ENCODE peak calls at places on chromosomes 12 and 14, in five cellular contexts. G is SK-N-SH, Q is PC-3, L is GM23248, V is GM23338. F is an unnamed sample.

GRCh38 chr12:62772556-62772955 is 162.4 kb downstream of the PPM1H start:
- DNase-seq in G (no peak), Q (peak; percentile 14), L (peak; percentile 22), V (no peak), F (no peak)

GRCh38 chr14:51095854-51096823 is 1.2 kb upstream of the TRIM9 start:
- DNase-seq in G (peak; percentile 31), Q (no peak), L (peak; percentile 86), V (no peak), F (no peak)

GRCh38 chr12:114221136-114221838 is 184.7 kb downstream of the TBX5 start:
- DNase-seq in G (no peak), Q (no peak), L (no peak), V (no peak), F (no peak)

GRCh38 chr12:2124466-2125023 is 71.8 kb downstream of the CACNA1C start:
- DNase-seq in G (no peak), Q (no peak), L (no peak), V (no peak), F (no peak)

GRCh38 chr12:55972906-55973597 is 826 bp upstream of the RAB5B start:
- DNase-seq in G (no peak), Q (no peak), L (no peak), V (no peak), F (peak; percentile 33)

GRCh38 chr14:72739446-72740405 is 154.2 kb downstream of the DPF3 start:
- DNase-seq in G (no peak), Q (no peak), L (no peak), V (no peak), F (no peak)

GRCh38 chr14:99604766-99605298 is 825 bp upstream of the CCDC85C start:
- DNase-seq in G (peak; percentile 82), Q (peak; percentile 36), L (peak; percentile 77), V (peak; percentile 60), F (peak; percentile 66)

GRCh38 chr12:107607464-107608392 is 77.9 kb upstream of the PWP1 start:
- DNase-seq in G (peak; percentile 81), Q (peak; percentile 88), L (peak; percentile 78), V (peak; percentile 95), F (peak; percentile 80)

GRCh38 chr14:59439256-59440015 is 25.7 kb downstream of the GPR135 start:
- DNase-seq in G (no peak), Q (no peak), L (peak; percentile 65), V (no peak), F (no peak)

GRCh38 chr14:94770251-94770749 is 387 bp upstream of the GSC start:
- DNase-seq in G (no peak), Q (no peak), L (no peak), V (peak; percentile 72), F (no peak)

GRCh38 chr14:60288279-60288678 is 39.3 kb downstream of the PPM1A start:
- DNase-seq in G (no peak), Q (no peak), L (no peak), V (no peak), F (no peak)

DNA sequence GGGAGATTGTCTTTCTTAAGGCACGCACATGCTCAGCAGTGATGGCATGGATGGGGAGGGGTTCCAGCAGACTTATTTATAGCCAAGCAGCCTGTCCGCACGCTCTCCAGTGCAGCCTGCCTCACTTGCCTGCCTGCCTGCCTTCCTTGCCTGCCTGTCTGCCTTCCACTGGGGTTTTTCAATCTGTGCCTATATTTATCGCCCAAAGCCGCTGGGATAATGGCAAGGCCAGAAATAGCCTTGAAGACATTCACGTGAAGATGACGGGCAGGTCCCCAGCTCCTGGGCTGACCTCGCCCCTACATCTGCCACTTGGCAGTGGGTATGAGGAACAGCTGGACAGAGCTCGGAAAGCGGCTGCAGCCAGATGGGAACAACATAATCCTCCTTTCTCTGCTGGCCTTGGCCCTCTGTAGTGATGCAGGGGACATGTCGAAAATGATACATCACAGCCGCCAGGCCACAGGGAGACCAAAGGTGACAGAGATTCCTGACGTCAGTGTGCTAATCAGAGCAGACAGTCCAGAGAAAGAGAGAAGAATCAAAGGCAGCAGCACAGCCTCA is 53.3 kb downstream of the PITPNM2 start:
- DNase-seq in G (no peak), Q (no peak), L (no peak), V (no peak), F (no peak)
- TF ChIP-seq EZH2phosphoT487 in G (no peak), Q (no peak), L (no peak), V (no peak), F (no peak)

GRCh38 chr12:120698677-120699076 is 11.6 kb upstream of the UNC119B start:
- DNase-seq in G (no peak), Q (no peak), L (no peak), V (no peak), F (no peak)
- H3K36me3 ChIP-seq in G (peaks cover 78% of the 10 kb centered on the region), Q (peaks cover 86% of the 10 kb centered on the region), L (peaks cover 35% of the 10 kb centered on the region), V (peaks cover 56% of the 10 kb centered on the region), F (peaks cover 100% of the 10 kb centered on the region)

GRCh38 chr12:39887824-39888223 is 218.1 kb downstream of the SLC2A13 start:
- DNase-seq in G (no peak), Q (no peak), L (no peak), V (no peak), F (no peak)
- H3K9me2 ChIP-seq in G (no peaks in the 10 kb centered on the region), Q (no peaks in the 10 kb centered on the region), L (no peaks in the 10 kb centered on the region), V (no peaks in the 10 kb centered on the region), F (no peaks in the 10 kb centered on the region)

DNA sequence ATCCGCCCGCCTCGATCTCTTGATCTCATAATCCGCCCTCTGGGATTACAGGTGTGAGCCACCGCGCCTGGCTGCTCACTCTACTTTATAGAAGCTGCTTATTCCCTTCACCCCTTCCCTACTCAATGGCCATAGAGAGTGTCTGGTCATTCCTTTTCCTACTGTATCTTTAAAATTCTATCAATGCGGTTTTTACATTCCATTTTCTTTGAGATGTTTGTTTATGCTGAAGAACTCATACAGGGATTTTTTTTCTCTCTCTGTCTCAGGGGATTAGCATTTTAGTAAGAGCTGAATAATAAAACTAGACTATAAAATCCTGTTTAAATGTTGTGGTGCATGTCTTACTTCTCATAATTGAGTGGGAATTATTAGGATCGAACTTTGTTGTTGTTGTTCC is 218.6 kb upstream of the FOXN3 start:
- DNase-seq in G (no peak), Q (no peak), L (no peak), V (no peak), F (no peak)
- TF ChIP-seq EZH2phosphoT487 in G (no peak), Q (no peak), L (no peak), V (no peak), F (no peak)

GRCh38 chr12:69947922-69948321 is 122.9 kb downstream of the MYRFL start:
- DNase-seq in G (no peak), Q (no peak), L (no peak), V (no peak), F (no peak)
- H3K36me3 ChIP-seq in G (no peaks in the 10 kb centered on the region), Q (no peaks in the 10 kb centered on the region), L (no peaks in the 10 kb centered on the region), V (no peaks in the 10 kb centered on the region), F (no peaks in the 10 kb centered on the region)

GRCh38 chr12:131133994-131134393 is 180.3 kb downstream of the ADGRD1 start:
- DNase-seq in G (no peak), Q (no peak), L (no peak), V (no peak), F (no peak)
- H3K9me2 ChIP-seq in G (no peaks in the 10 kb centered on the region), Q (no peaks in the 10 kb centered on the region), L (no peaks in the 10 kb centered on the region), V (no peaks in the 10 kb centered on the region), F (no peaks in the 10 kb centered on the region)

DNA sequence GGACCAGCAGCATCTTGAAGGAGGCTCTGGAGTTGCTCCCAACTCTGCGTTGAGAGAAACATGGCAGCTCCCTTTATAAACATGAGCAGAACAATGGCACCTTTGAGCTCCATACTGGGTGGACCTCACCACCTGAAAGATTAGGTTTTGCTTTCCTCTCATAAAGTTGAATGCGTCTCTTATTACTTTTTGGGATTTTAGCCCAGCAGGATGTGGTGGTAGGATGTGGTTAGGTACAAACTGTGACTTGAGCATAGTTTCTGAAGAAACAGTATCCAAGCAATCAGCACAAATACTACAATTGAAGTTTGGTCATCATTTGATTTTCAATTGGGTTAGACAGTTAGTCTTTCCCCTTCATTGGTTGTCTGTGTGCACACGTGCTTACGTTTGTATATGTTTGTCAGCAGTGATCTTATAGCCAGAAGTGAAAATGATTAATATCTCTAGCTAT is at the start of gene PRR4:
- DNase-seq in G (no peak), Q (peak; percentile 84), L (no peak), V (no peak), F (no peak)
- TF ChIP-seq EZH2phosphoT487 in G (no peak), Q (no peak), L (no peak), V (no peak), F (no peak)

GRCh38 chr12:50706606-50707005 is 57.3 kb upstream of the ATF1 start:
- DNase-seq in G (no peak), Q (no peak), L (no peak), V (no peak), F (no peak)
- H3K36me3 ChIP-seq in G (peaks cover 42% of the 10 kb centered on the region), Q (peaks cover 50% of the 10 kb centered on the region), L (peaks cover 26% of the 10 kb centered on the region), V (peaks cover 19% of the 10 kb centered on the region), F (peaks cover 45% of the 10 kb centered on the region)

F was measured in OCI-LY7.